ENCODE peak calls at places on chromosomes 16 and 17, in seven cellular contexts. G is EL, B is A549, R is pulmonary artery endothelial cell, P is adrenal gland, K is NCI-H2081, F is right lobe of liver. C is an unnamed sample.

GRCh38 chr16:89606006-89606405 is 7.4 kb upstream of the DPEP1 start:
- DNase-seq in R (no peak), B (no peak), K (no peak), G (no peak), P (no peak), F (no peak), C (no peak)

GRCh38 chr17:27860971-27861669 is 32.0 kb downstream of the LYRM9 start:
- DNase-seq in G (no peak), R (no peak), B (no peak), K (no peak), F (no peak), P (no peak), C (no peak)

GRCh38 chr17:44053130-44053872 is 13.2 kb downstream of the LSM12 start:
- DNase-seq in F (no peak), R (no peak), B (no peak), K (no peak), G (no peak), P (no peak), C (no peak)

GRCh38 chr17:50546701-50547034 is 306 bp upstream of the SPATA20 start:
- DNase-seq in B (no peak), F (no peak), K (no peak), R (no peak), G (no peak), P (no peak), C (no peak)

GRCh38 chr16:49673442-49673841 is 182.5 kb downstream of the ZNF423 start:
- DNase-seq in B (no peak), P (no peak), K (no peak), F (no peak), G (no peak), R (no peak), C (no peak)

GRCh38 chr16:54511181-54511731 is 224.7 kb upstream of the IRX3 start:
- DNase-seq in K (no peak), P (no peak), F (no peak), G (peak), R (no peak), B (no peak), C (peak)

GRCh38 chr16:85963746-85964370 is 64.9 kb downstream of the IRF8 start:
- DNase-seq in G (no peak), K (no peak), F (no peak), B (no peak), P (no peak), R (no peak), C (no peak)

GRCh38 chr17:9615486-9615885 is 29.8 kb upstream of the USP43 start:
- DNase-seq in G (no peak), K (no peak), R (no peak), F (no peak), B (no peak), P (no peak), C (no peak)

GRCh38 chr16:58012481-58012880 is 11.3 kb downstream of the USB1 start:
- DNase-seq in R (no peak), P (no peak), F (no peak), K (no peak), G (no peak), B (no peak), C (no peak)

GRCh38 chr17:44086364-44087311 is 16.1 kb downstream of the G6PC3 start:
- DNase-seq in P (peak), G (peak), K (no peak), R (no peak), B (peak), F (peak), C (peak)

GRCh38 chr17:21278304-21279197 is 6.0 kb upstream of the MAP2K3 start:
- DNase-seq in R (no peak), P (no peak), B (no peak), G (no peak), F (peak), K (no peak), C (peak)

GRCh38 chr17:40562841-40563370 is 2.4 kb downstream of the CCR7 start:
- DNase-seq in B (no peak), P (no peak), K (no peak), F (no peak), G (no peak), R (no peak), C (no peak)

GRCh38 chr16:77359065-77359502 is 75.8 kb downstream of the ADAMTS18 start:
- DNase-seq in G (peak), B (peak), R (peak), P (no peak), F (no peak), K (no peak), C (peak)

GRCh38 chr16:58331024-58331707 is 36.3 kb upstream of the PRSS54 start:
- DNase-seq in K (no peak), P (no peak), B (no peak), R (no peak), G (no peak), F (no peak), C (no peak)

GRCh38 chr16:87324411-87325275 is 7.5 kb upstream of the C16orf95 start:
- DNase-seq in G (peak), B (peak), K (peak), R (no peak), F (no peak), P (peak), C (no peak)

GRCh38 chr16:11098601-11099377 is 154.4 kb downstream of the CLEC16A start:
- DNase-seq in F (no peak), R (no peak), G (no peak), K (no peak), B (no peak), P (no peak), C (no peak)

GRCh38 chr17:57050303-57050702 is 34.7 kb upstream of the AKAP1 start:
- DNase-seq in P (no peak), B (no peak), F (no peak), R (no peak), G (no peak), K (no peak), C (no peak)

GRCh38 chr17:50632637-50633036 is 2.0 kb upstream of the ABCC3 start:
- DNase-seq in R (no peak), F (peak), K (no peak), G (no peak), P (no peak), B (no peak), C (no peak)

GRCh38 chr16:80720759-80721470 is 83.5 kb downstream of the CDYL2 start:
- DNase-seq in P (no peak), G (no peak), B (no peak), R (no peak), K (no peak), F (no peak), C (no peak)

GRCh38 chr17:8949061-8949622 is 16.4 kb downstream of the PIK3R5 start:
- DNase-seq in P (no peak), B (no peak), G (no peak), R (no peak), F (no peak), K (no peak), C (no peak)

GRCh38 chr17:57823469-57824401 is 26.1 kb downstream of the MRPS23 start:
- DNase-seq in F (no peak), G (no peak), B (no peak), K (peak), R (no peak), P (no peak), C (no peak)

GRCh38 chr17:34645636-34646035 is 66.3 kb downstream of the TMEM132E start:
- DNase-seq in F (no peak), P (no peak), G (no peak), B (no peak), R (no peak), K (peak), C (no peak)

GRCh38 chr16:76157629-76158028 is 119.6 kb upstream of the CNTNAP4 start:
- DNase-seq in G (no peak), F (no peak), K (no peak), R (no peak), B (no peak), P (no peak), C (no peak)

GRCh38 chr16:81900014-81900413 is 111.3 kb downstream of the SDR42E1 start:
- DNase-seq in P (no peak), B (no peak), R (no peak), G (no peak), K (no peak), F (no peak), C (no peak)

GRCh38 chr16:83953796-83954576 is 946 bp downstream of the OSGIN1 start:
- DNase-seq in K (no peak), G (peak), P (peak), B (peak), R (peak), F (no peak), C (peak)

GRCh38 chr17:82823004-82823403 is 16.8 kb downstream of the ZNF750 start:
- DNase-seq in G (no peak), K (no peak), B (peak), R (no peak), P (no peak), F (no peak), C (no peak)

GRCh38 chr17:13024033-13024432 is 6.2 kb upstream of the ELAC2 start:
- DNase-seq in R (no peak), B (no peak), P (no peak), G (no peak), K (no peak), F (no peak), C (no peak)

GRCh38 chr17:83041305-83041704 is 38.1 kb upstream of the METRNL start:
- DNase-seq in F (no peak), B (no peak), G (peak), K (no peak), R (no peak), P (no peak), C (peak)

GRCh38 chr17:73158133-73158532 is 6.7 kb upstream of the SSTR2 start:
- DNase-seq in K (no peak), G (no peak), P (no peak), B (no peak), F (no peak), R (no peak), C (no peak)

GRCh38 chr16:86883583-86884188 is 305.3 kb downstream of the FOXL1 start:
- DNase-seq in F (no peak), K (no peak), B (no peak), P (no peak), R (no peak), G (no peak), C (no peak)

GRCh38 chr17:62692721-62693431 is 65.4 kb downstream of the MRC2 start:
- DNase-seq in F (no peak), R (no peak), G (peak), P (no peak), K (no peak), B (peak), C (no peak)

GRCh38 chr17:21015564-21015963 is 27.2 kb downstream of the USP22 start:
- DNase-seq in R (no peak), P (no peak), F (no peak), B (no peak), K (no peak), G (no peak), C (no peak)

GRCh38 chr17:252456-252855 is 71.0 kb upstream of the DOC2B start:
- DNase-seq in G (no peak), P (peak), K (no peak), B (no peak), F (no peak), R (no peak), C (no peak)

GRCh38 chr17:50766222-50767023 is 895 bp downstream of the ANKRD40CL start:
- DNase-seq in G (peak), P (no peak), R (no peak), K (no peak), B (no peak), F (no peak), C (peak)

GRCh38 chr17:64428406-64428805 is 20.5 kb upstream of the MILR1 start:
- DNase-seq in B (no peak), P (no peak), G (no peak), F (no peak), R (no peak), K (no peak), C (no peak)

GRCh38 chr17:69733171-69734014 is 318.9 kb downstream of the MAP2K6 start:
- DNase-seq in B (peak), K (no peak), G (peak), R (peak), F (no peak), P (peak), C (peak)